ENCODE peak calls at places on chromosomes 11 and 22, in ten cellular contexts. E is CD4-positive, alpha-beta memory T cell; F is tibial artery; R is aorta; Q is cardiac muscle cell; O is psoas muscle; W is mesenchymal stem cell; Z is bronchial epithelial cell; T is adrenal gland; V is ovary. G is an unnamed sample.
A peak's percentile ranks its signal among the peaks of the same experiment; 100 is the strongest.

GRCh38 chr11:2309251-2310072 is 7.6 kb downstream of the TSPAN32 start:
- DNase-seq in E (no peak), V (no peak), T (no peak), O (no peak), Z (no peak), F (no peak), R (peak; percentile 67), Q (no peak), W (no peak), G (no peak)

GRCh38 chr11:113147249-113147648 is 167.1 kb upstream of the TTC12 start:
- DNase-seq in F (no peak), E (no peak), V (no peak), Q (peak; percentile 28), W (no peak), T (no peak), O (no peak), R (no peak), Z (no peak), G (no peak)

GRCh38 chr22:32534252-32535215 is 59.9 kb downstream of the FBXO7 start:
- DNase-seq in V (no peak), W (peak; percentile 25), T (no peak), R (peak; percentile 57), F (no peak), Z (no peak), Q (no peak), O (peak; percentile 67), E (no peak), G (peak; percentile 59)

GRCh38 chr11:85295872-85296271 is 331.3 kb downstream of the DLG2 start:
- DNase-seq in E (no peak), V (no peak), R (no peak), F (no peak), T (no peak), Q (no peak), Z (no peak), W (no peak), O (no peak), G (no peak)

GRCh38 chr11:121488641-121489040 is 35.9 kb upstream of the SORL1-AS1 start:
- DNase-seq in V (no peak), F (no peak), T (no peak), Z (peak; percentile 21), Q (no peak), W (no peak), O (no peak), E (no peak), R (no peak), G (no peak)

GRCh38 chr22:29559853-29560252 is 6.3 kb upstream of the THOC5 start:
- DNase-seq in V (no peak), R (no peak), Q (no peak), T (no peak), F (no peak), Z (no peak), W (no peak), O (no peak), E (no peak), G (no peak)

GRCh38 chr11:66562907-66563583 is 5.4 kb downstream of the CTSF start:
- DNase-seq in V (no peak), E (no peak), R (peak; percentile 70), Q (no peak), Z (no peak), O (no peak), F (no peak), T (no peak), W (no peak), G (no peak)

GRCh38 chr22:38397189-38398097 is 57.6 kb downstream of the KCNJ4 start:
- DNase-seq in F (peak; percentile 76), E (no peak), Z (peak; percentile 25), O (no peak), T (no peak), V (peak; percentile 44), W (peak; percentile 37), R (peak; percentile 83), Q (peak; percentile 67), G (peak; percentile 64)

GRCh38 chr22:49934891-49935557 is 16.6 kb downstream of the CRELD2 start:
- DNase-seq in E (peak; percentile 83), F (peak; percentile 87), T (peak; percentile 72), W (peak; percentile 66), V (peak; percentile 89), Z (no peak), Q (peak; percentile 79), R (peak; percentile 96), O (peak; percentile 95), G (peak; percentile 91)

GRCh38 chr11:1281974-1282365 is 27.5 kb downstream of the TOLLIP start:
- DNase-seq in Z (no peak), T (no peak), V (no peak), F (no peak), E (no peak), R (no peak), W (no peak), Q (no peak), O (peak; percentile 46), G (no peak)

GRCh38 chr11:83025267-83025704 is 46.4 kb downstream of the RAB30 start:
- DNase-seq in Q (no peak), W (peak; percentile 77), O (no peak), F (no peak), E (no peak), Z (peak; percentile 85), T (no peak), V (no peak), R (no peak), G (no peak)

GRCh38 chr11:44927174-44927661 is 23.5 kb downstream of the TP53I11 start:
- DNase-seq in W (peak; percentile 77), F (peak; percentile 77), T (peak; percentile 51), Q (peak; percentile 83), R (peak; percentile 90), V (peak; percentile 58), Z (peak; percentile 41), O (peak; percentile 86), E (peak; percentile 39), G (peak; percentile 64)

GRCh38 chr11:17314232-17314547 is 37.4 kb upstream of the NCR3LG1 start:
- DNase-seq in Z (peak; percentile 97), R (no peak), E (no peak), Q (peak; percentile 78), O (no peak), W (peak; percentile 85), T (no peak), V (no peak), F (no peak), G (no peak)

GRCh38 chr11:100857236-100858005 is 170.3 kb downstream of the ARHGAP42 start:
- DNase-seq in O (no peak), F (no peak), Z (no peak), W (no peak), E (no peak), Q (no peak), T (no peak), R (no peak), V (no peak), G (no peak)

GRCh38 chr22:33049125-33049729 is 9.0 kb downstream of the SYN3 start:
- DNase-seq in V (peak; percentile 71), Q (peak; percentile 87), O (peak; percentile 81), W (peak; percentile 64), E (peak; percentile 36), T (peak; percentile 70), F (peak; percentile 81), R (peak; percentile 85), Z (peak; percentile 51), G (peak; percentile 84)

GRCh38 chr11:111419641-111420327 is 40.7 kb upstream of the POU2AF1 start:
- DNase-seq in O (peak; percentile 71), R (peak; percentile 79), E (no peak), F (peak; percentile 82), Z (no peak), T (no peak), V (no peak), Q (no peak), W (no peak), G (no peak)

GRCh38 chr11:94068764-94069163 is 47.6 kb downstream of the HEPHL1 start:
- DNase-seq in R (no peak), Q (no peak), V (no peak), F (no peak), T (no peak), O (no peak), W (no peak), Z (peak; percentile 78), E (no peak), G (no peak)

GRCh38 chr11:11045156-11045670 is 187.4 kb upstream of the ZBED5 start:
- DNase-seq in R (no peak), F (no peak), Z (no peak), V (no peak), W (no peak), Q (no peak), O (no peak), E (no peak), T (no peak), G (no peak)

DNA sequence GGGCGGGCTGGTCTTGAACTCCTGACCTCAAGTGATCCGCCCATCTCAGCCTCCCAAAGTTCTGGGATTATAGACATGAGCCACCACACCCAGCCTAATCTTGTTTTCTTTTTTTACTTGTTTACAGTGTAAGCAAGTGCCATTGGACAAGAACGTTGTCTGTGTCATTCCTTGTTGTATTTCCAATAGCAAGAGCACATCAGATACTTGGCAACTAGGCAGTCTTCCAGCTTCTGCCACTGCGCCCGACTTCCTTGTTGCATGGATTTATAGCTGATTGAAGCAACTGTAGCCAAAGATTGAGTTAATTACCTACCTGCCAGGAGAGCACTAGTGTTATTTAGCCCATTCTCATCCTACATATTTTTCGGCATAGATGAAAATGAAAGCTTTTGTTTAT is 3.1 kb upstream of the SGSM3 start:
- DNase-seq in W (no peak), Z (no peak), R (peak; percentile 13), F (no peak), V (no peak), E (no peak), Q (no peak), T (no peak), O (no peak), G (no peak)
- H3K36me3 ChIP-seq in W (peaks cover 28% of the 10 kb centered on the region), Z (peaks cover 15% of the 10 kb centered on the region), R (peaks cover 13% of the 10 kb centered on the region), F (peaks cover 37% of the 10 kb centered on the region), V (no peaks in the 10 kb centered on the region), E (peaks cover 58% of the 10 kb centered on the region), Q (peaks cover 42% of the 10 kb centered on the region), T (peaks cover 49% of the 10 kb centered on the region), O (peaks cover 63% of the 10 kb centered on the region), G (peaks cover 6% of the 10 kb centered on the region)

GRCh38 chr11:35200811-35201341 is 61.9 kb downstream of the CD44 start:
- DNase-seq in E (no peak), V (no peak), W (no peak), R (no peak), Q (no peak), O (no peak), Z (no peak), T (no peak), F (no peak), G (no peak)
- H3K36me3 ChIP-seq in E (peaks cover 83% of the 10 kb centered on the region), V (no peaks in the 10 kb centered on the region), W (peaks cover 8% of the 10 kb centered on the region), R (peaks cover 6% of the 10 kb centered on the region), Q (no peaks in the 10 kb centered on the region), O (peaks cover 4% of the 10 kb centered on the region), Z (peaks cover 16% of the 10 kb centered on the region), T (no peaks in the 10 kb centered on the region), F (peaks cover 43% of the 10 kb centered on the region), G (no peaks in the 10 kb centered on the region)

GRCh38 chr11:32396991-32397390 is 38.3 kb downstream of the WT1 start:
- DNase-seq in V (no peak), Q (peak; percentile 82), R (no peak), T (no peak), Z (no peak), F (no peak), E (no peak), W (no peak), O (no peak), G (no peak)
- H3K36me3 ChIP-seq in V (no peaks in the 10 kb centered on the region), Q (no peaks in the 10 kb centered on the region), R (no peaks in the 10 kb centered on the region), T (no peaks in the 10 kb centered on the region), Z (no peaks in the 10 kb centered on the region), F (no peaks in the 10 kb centered on the region), E (no peaks in the 10 kb centered on the region), W (no peaks in the 10 kb centered on the region), O (no peaks in the 10 kb centered on the region), G (peaks cover 60% of the 10 kb centered on the region)

DNA sequence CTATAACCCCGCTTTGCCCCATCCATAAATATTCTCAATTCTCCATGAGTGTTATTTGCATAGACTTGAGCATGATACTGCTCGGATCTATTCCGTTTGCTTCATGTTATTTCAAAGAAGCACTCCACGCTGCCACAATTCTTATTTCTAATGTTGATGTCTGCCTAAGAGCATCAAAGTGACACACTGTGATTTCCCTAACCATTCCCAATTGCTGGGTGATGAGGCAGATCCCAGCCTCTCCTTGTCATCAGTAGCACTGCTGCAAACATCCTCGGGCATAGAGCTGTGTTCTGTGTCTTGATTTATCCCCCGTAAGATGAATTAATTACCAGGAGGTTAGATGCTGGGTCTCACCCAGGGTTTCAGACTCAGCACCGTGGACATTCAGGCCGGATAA is 178.3 kb upstream of the SEZ6L start:
- DNase-seq in F (no peak), Z (no peak), W (no peak), T (no peak), Q (no peak), O (no peak), E (no peak), V (no peak), R (no peak), G (no peak)
- H3K36me3 ChIP-seq in F (no peaks in the 10 kb centered on the region), Z (no peaks in the 10 kb centered on the region), W (no peaks in the 10 kb centered on the region), T (no peaks in the 10 kb centered on the region), Q (peaks cover 33% of the 10 kb centered on the region), O (peaks cover 83% of the 10 kb centered on the region), E (no peaks in the 10 kb centered on the region), V (no peaks in the 10 kb centered on the region), R (peaks cover 11% of the 10 kb centered on the region), G (peaks cover 56% of the 10 kb centered on the region)